ENCODE peak calls at places on chromosome 11, in four cellular contexts. C is HepG2, O is GM12878, Q is K562. L is an unnamed sample.

GRCh38 chr11:120564573-120565301 is 53.2 kb downstream of the GRIK4 start:
- DNase-seq in C (no peak), O (peak; percentile 49), Q (peak; percentile 35), L (peak; percentile 38)

GRCh38 chr11:126360049-126360446 is 4.6 kb downstream of the ST3GAL4 start:
- DNase-seq in C (no peak), O (no peak), Q (no peak), L (no peak)

GRCh38 chr11:30579776-30580175 is 6.4 kb downstream of the MPPED2 start:
- DNase-seq in C (no peak), O (no peak), Q (no peak), L (no peak)

GRCh38 chr11:128725630-128726461 is 32.0 kb downstream of the FLI1 start:
- DNase-seq in C (no peak), O (peak; percentile 89), Q (no peak), L (no peak)

GRCh38 chr11:103903621-103904323 is 132.7 kb upstream of the DDI1 start:
- DNase-seq in C (no peak), O (no peak), Q (no peak), L (no peak)

GRCh38 chr11:44016546-44017442 is 31.0 kb upstream of the ACCSL start:
- DNase-seq in C (no peak), O (no peak), Q (no peak), L (no peak)

GRCh38 chr11:119362741-119363080 is 16.2 kb upstream of the MFRP start:
- DNase-seq in C (no peak), O (no peak), Q (no peak), L (no peak)

GRCh38 chr11:130738618-130739017 is 177.7 kb downstream of the SNX19 start:
- DNase-seq in C (no peak), O (no peak), Q (no peak), L (no peak)

GRCh38 chr11:124865902-124866851 is 945 bp downstream of the ROBO3 start:
- DNase-seq in C (no peak), O (no peak), Q (peak; percentile 85), L (peak; percentile 76)

GRCh38 chr11:126355926-126356897 is 726 bp downstream of the ST3GAL4 start:
- DNase-seq in C (peak; percentile 21), O (no peak), Q (no peak), L (peak; percentile 51)

GRCh38 chr11:7278314-7278917 is 26.7 kb downstream of the SYT9 start:
- DNase-seq in C (peak; percentile 10), O (no peak), Q (peak; percentile 43), L (peak; percentile 45)

GRCh38 chr11:70478194-70478890 is 80.0 kb downstream of the CTTN start:
- DNase-seq in C (no peak), O (no peak), Q (no peak), L (no peak)

GRCh38 chr11:80350541-80350940 is 909.7 kb upstream of the TENM4 start:
- DNase-seq in C (no peak), O (no peak), Q (no peak), L (no peak)

GRCh38 chr11:34331329-34331728 is 26.5 kb downstream of the ABTB2 start:
- DNase-seq in C (no peak), O (no peak), Q (no peak), L (no peak)

GRCh38 chr11:1882265-1883238 is 9.1 kb downstream of the PRR33 start:
- DNase-seq in C (peak; percentile 49), O (no peak), Q (peak; percentile 91), L (peak; percentile 89)

GRCh38 chr11:17169876-17170275 is 37.9 kb downstream of the PIK3C2A start:
- DNase-seq in C (no peak), O (no peak), Q (no peak), L (no peak)

GRCh38 chr11:79393362-79394043 is 47.3 kb downstream of the TENM4 start:
- DNase-seq in C (no peak), O (no peak), Q (no peak), L (peak; percentile 57)

DNA sequence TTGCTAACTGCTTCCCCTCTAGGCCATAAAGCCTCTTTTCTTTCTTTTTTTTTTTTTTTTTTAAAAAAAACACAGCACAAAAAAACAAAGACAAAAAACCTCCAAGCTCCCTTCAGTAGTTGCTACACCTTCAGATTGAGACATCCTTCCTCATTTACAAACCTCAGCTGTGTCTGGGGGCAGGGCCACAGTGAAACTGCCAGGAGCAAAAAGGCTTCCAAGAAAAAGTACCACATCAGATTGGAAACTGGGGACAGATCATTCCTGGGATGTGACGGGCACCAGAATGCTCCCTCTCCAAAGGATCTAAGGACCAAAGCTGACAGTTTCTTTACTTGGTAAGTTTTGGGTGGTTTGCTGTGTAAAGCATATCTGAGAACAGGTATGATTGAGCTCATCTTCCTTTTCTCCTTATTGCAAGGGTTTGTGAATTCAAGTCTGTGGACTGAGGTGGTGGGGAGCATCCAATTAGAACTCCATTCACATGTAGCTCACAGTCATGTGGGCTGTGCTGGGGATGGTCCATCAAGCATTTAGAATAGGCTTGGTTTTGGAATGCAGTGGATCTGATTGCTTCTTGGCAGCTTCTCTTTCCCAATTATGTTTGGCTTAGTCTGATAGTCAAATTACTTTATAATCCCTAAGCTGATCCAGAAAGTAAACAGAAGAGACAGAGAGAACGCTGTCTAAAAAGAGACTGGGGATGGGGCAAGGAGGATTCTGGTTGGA is 690 bp downstream of the BBOX1 start:
- DNase-seq in C (no peak), O (no peak), Q (no peak), L (no peak)
- TF ChIP-seq SP1 in C (no peak), O (no peak), Q (no peak), L (no peak)

GRCh38 chr11:61913699-61914395 is 3.5 kb downstream of the RAB3IL1 start:
- DNase-seq in C (no peak), O (no peak), Q (peak; percentile 4), L (no peak)
- TF ChIP-seq ESRRA in C (no peak), O (no peak), Q (no peak), L (no peak)

DNA sequence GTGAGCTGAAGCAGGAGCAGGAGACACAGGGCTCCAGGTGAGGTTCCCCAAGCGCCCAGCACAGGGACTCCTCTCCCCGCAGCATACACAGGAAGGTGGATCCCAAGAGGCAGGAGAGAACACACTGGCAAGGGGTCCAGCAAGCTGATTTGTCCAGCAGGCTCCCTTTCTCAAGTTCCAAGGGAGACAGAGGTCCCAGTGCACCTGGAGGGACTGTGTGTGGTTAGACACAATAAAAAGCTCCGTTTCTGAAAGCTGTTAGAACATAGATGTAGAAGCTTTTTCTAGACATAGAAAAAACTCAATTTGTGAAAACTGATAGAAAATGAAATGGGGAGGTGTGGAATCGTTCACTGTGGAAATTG is 1.8 kb downstream of the CALCB start:
- DNase-seq in C (no peak), O (no peak), Q (no peak), L (no peak)
- TF ChIP-seq CTCF in C (no peak), O (no peak), Q (peak; percentile 5), L (no peak)

GRCh38 chr11:117201906-117202305 is 2.7 kb downstream of the TAGLN start:
- DNase-seq in C (no peak), O (no peak), Q (no peak), L (no peak)

GRCh38 chr11:117201516-117201866 is 2.3 kb downstream of the TAGLN start:
- DNase-seq in C (no peak), O (no peak), Q (no peak), L (no peak)

GRCh38 chr11:117203069-117203407 is 3.9 kb downstream of the TAGLN start:
- DNase-seq in C (no peak), O (no peak), Q (no peak), L (no peak)

GRCh38 chr11:117200813-117201515 is 1.8 kb downstream of the TAGLN start:
- DNase-seq in C (no peak), O (no peak), Q (no peak), L (no peak)

GRCh38 chr11:117202386-117203068 is 3.4 kb downstream of the TAGLN start:
- DNase-seq in C (no peak), O (no peak), Q (no peak), L (no peak)
- TF ChIP-seq SP1 in C (no peak), O (no peak), Q (no peak), L (no peak)

DNA sequence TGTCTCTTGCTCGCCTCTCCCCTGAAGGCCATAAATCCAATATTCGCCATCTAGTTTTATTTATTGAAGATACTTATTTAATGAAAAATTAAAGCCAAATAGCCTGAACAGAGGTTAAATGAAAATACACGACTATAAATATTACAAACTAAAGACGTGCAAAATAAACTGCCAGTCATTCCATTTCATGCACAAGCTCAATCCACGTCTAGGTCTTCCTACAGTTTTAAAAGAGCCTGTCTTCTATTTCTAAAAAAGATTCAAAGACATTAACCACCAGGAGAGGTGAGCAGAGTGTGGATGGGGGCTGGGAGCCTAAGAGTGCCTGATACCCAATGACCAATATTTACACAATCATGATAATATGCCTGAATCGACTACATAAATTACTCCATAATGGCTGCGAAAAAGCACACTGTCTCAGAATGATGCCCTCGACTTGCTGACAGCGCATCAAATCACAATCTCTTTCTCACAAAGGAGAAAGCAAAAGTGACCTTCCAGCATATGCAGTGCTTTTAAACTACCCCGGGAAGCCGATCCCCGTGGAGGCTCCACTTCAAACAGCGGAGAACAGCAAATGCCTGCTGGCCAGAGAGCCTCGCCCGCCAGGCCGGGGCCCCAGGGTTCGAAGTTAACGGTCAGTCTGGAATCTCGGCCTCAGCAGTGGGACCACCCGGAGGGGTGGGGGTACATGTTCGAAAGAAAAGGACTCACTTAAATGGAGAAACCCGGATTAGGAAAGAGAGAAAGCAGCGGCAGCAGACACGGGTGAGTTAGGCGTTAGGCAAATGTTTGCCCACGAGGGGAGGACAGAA is 1.7 kb downstream of the FCHSD2 start:
- DNase-seq in C (no peak), O (no peak), Q (no peak), L (peak; percentile 45)
- TF ChIP-seq ESRRA in C (no peak), O (no peak), Q (no peak), L (no peak)

GRCh38 chr11:63762662-63763505 is 5.7 kb downstream of the ZFTA start:
- DNase-seq in C (no peak), O (no peak), Q (no peak), L (peak; percentile 64)
- TF ChIP-seq CTCF in C (no peak), O (no peak), Q (no peak), L (no peak)

GRCh38 chr11:95245038-95245437 is 14.0 kb upstream of the SESN3 start:
- DNase-seq in C (no peak), O (no peak), Q (no peak), L (no peak)
- TF ChIP-seq SP1 in C (no peak), O (no peak), Q (no peak), L (no peak)

GRCh38 chr11:47715082-47715669 is at the start of gene AGBL2:
- DNase-seq in C (peak; percentile 68), O (peak; percentile 25), Q (peak; percentile 77), L (peak; percentile 83)
- TF ChIP-seq ESRRA in C (peak; percentile 26), O (no peak), Q (no peak), L (no peak)

GRCh38 chr11:64916040-64916847 is 765 bp downstream of the ATG2A start:
- DNase-seq in C (peak; percentile 55), O (no peak), Q (peak; percentile 69), L (no peak)

GRCh38 chr11:64917663-64917995 is 620 bp upstream of the ATG2A start:
- DNase-seq in C (no peak), O (no peak), Q (no peak), L (no peak)

GRCh38 chr11:64916848-64917662 is at the start of gene ATG2A:
- DNase-seq in C (peak; percentile 99), O (peak; percentile 99), Q (peak; percentile 93), L (peak; percentile 99)

GRCh38 chr11:64919627-64920026 is 2.6 kb upstream of the ATG2A start:
- DNase-seq in C (no peak), O (no peak), Q (no peak), L (no peak)

GRCh38 chr11:64918056-64918455 is 1.0 kb upstream of the ATG2A start:
- DNase-seq in C (peak; percentile 16), O (no peak), Q (no peak), L (no peak)
- TF ChIP-seq CTCF in C (peak; percentile 55), O (peak; percentile 19), Q (peak; percentile 32), L (no peak)

L was measured in WTC11.